ENCODE peak calls at places on chromosomes 1 and 21, in four cellular contexts. C, V, B and O are unnamed samples.

GRCh38 chr1:56113679-56114078 is 465.7 kb downstream of the PLPP3 start:
- DNase-seq in C (no peak), B (no peak), V (no peak), O (no peak)

GRCh38 chr1:1061682-1062363 is 12.3 kb downstream of the RNF223 start:
- DNase-seq in C (no peak), V (no peak), B (no peak), O (no peak)

GRCh38 chr1:6037338-6037762 is 8.3 kb upstream of the KCNAB2 start:
- DNase-seq in C (no peak), B (peak; percentile 73), V (peak; percentile 24), O (no peak)

GRCh38 chr1:89863165-89863835 is 42.5 kb downstream of the LRRC8D start:
- DNase-seq in C (no peak), V (no peak), B (no peak), O (no peak)

GRCh38 chr1:230188826-230189225 is 121.8 kb downstream of the GALNT2 start:
- DNase-seq in B (no peak), C (no peak), V (no peak), O (no peak)

GRCh38 chr1:15260418-15261154 is 13.6 kb downstream of the FHAD1 start:
- DNase-seq in V (peak; percentile 39), B (no peak), C (no peak), O (no peak)

GRCh38 chr1:27397106-27397505 is 4.7 kb downstream of the GPR3 start:
- DNase-seq in C (no peak), B (no peak), V (no peak), O (no peak)

GRCh38 chr1:217134857-217135568 is 411.8 kb upstream of the ESRRG start:
- DNase-seq in B (peak; percentile 29), C (no peak), V (peak; percentile 60), O (peak; percentile 9)

GRCh38 chr1:8343044-8343443 is 25.1 kb downstream of the SLC45A1 start:
- DNase-seq in C (no peak), V (no peak), B (no peak), O (no peak)

GRCh38 chr1:10784998-10785854 is 11.2 kb downstream of the CASZ1 start:
- DNase-seq in B (no peak), C (no peak), V (no peak), O (no peak)

GRCh38 chr1:226125097-226125630 is 61.4 kb downstream of the ACBD3 start:
- DNase-seq in B (peak; percentile 94), V (peak; percentile 92), C (peak; percentile 78), O (peak; percentile 92)

GRCh38 chr1:31750858-31751638 is 13.1 kb downstream of the ADGRB2 start:
- DNase-seq in C (no peak), B (no peak), V (peak; percentile 72), O (no peak)

GRCh38 chr1:38152351-38153082 is 105.9 kb upstream of the POU3F1 start:
- DNase-seq in C (no peak), B (no peak), V (peak; percentile 20), O (no peak)

GRCh38 chr1:212771341-212771740 is 20.2 kb downstream of the NSL1 start:
- DNase-seq in B (no peak), C (no peak), V (no peak), O (no peak)

GRCh38 chr1:232250410-232250809 is 379.5 kb downstream of the SIPA1L2 start:
- DNase-seq in C (no peak), B (no peak), V (no peak), O (no peak)

GRCh38 chr21:44290327-44291077 is 4.8 kb downstream of the AIRE start:
- DNase-seq in C (no peak), B (peak; percentile 29), V (no peak), O (no peak)

GRCh38 chr1:234536756-234537155 is 57.8 kb upstream of the TARBP1 start:
- DNase-seq in B (no peak), C (no peak), V (no peak), O (no peak)

GRCh38 chr21:32007461-32007860 is 134.6 kb downstream of the HUNK start:
- DNase-seq in B (no peak), C (no peak), V (peak; percentile 53), O (no peak)

GRCh38 chr1:20154306-20154831 is 15.2 kb downstream of the PLA2G2F start:
- DNase-seq in C (no peak), V (no peak), B (peak; percentile 14), O (no peak)

GRCh38 chr1:101476541-101476940 is 239.7 kb downstream of the S1PR1 start:
- DNase-seq in V (no peak), C (no peak), B (no peak), O (no peak)

GRCh38 chr1:6111571-6111970 is 65.9 kb downstream of the KCNAB2 start:
- DNase-seq in C (no peak), B (no peak), V (peak; percentile 13), O (no peak)

GRCh38 chr1:226653311-226653921 is 85.7 kb downstream of the ITPKB start:
- DNase-seq in B (no peak), V (no peak), C (no peak), O (no peak)

GRCh38 chr1:6298940-6299465 is 38.1 kb upstream of the GPR153 start:
- DNase-seq in V (no peak), C (no peak), B (no peak), O (no peak)

GRCh38 chr1:94542088-94542671 is 621 bp upstream of the F3 start:
- DNase-seq in V (peak; percentile 39), C (no peak), B (peak; percentile 29), O (no peak)

GRCh38 chr1:14517813-14518180 is 80.7 kb upstream of the KAZN start:
- DNase-seq in B (no peak), C (no peak), V (no peak), O (no peak)

GRCh38 chr1:51421961-51422360 is 91.6 kb upstream of the TTC39A start:
- DNase-seq in C (no peak), B (no peak), V (peak; percentile 71), O (no peak)

GRCh38 chr1:161088587-161089110 is 709 bp downstream of the NECTIN4 start:
- DNase-seq in V (peak; percentile 27), C (no peak), B (no peak), O (no peak)

GRCh38 chr1:245118066-245118465 is 36.7 kb upstream of the KIF26B start:
- DNase-seq in B (no peak), V (no peak), C (no peak), O (no peak)

GRCh38 chr1:152141971-152142584 is 16.9 kb downstream of the RPTN start:
- DNase-seq in C (no peak), B (peak; percentile 64), V (peak; percentile 77), O (peak; percentile 61)

GRCh38 chr21:33026299-33026858 is 644 bp downstream of the OLIG2 start:
- DNase-seq in B (no peak), V (no peak), C (no peak), O (no peak)

GRCh38 chr21:33266050-33266783 is at the start of gene IL10RB:
- DNase-seq in V (peak; percentile 82), B (peak; percentile 80), C (peak; percentile 60), O (peak; percentile 70)

GRCh38 chr1:30719406-30720270 is 3.7 kb downstream of the MATN1 start:
- DNase-seq in B (no peak), C (no peak), V (no peak), O (no peak)

GRCh38 chr1:73947009-73947408 is 251.0 kb downstream of the LRRIQ3 start:
- DNase-seq in B (no peak), V (no peak), C (no peak), O (no peak)

GRCh38 chr1:8817413-8818324 is at the start of gene RERE:
- DNase-seq in B (peak; percentile 97), C (peak; percentile 95), V (peak; percentile 98), O (peak; percentile 99)

GRCh38 chr21:38661296-38662223 is 144.2 kb upstream of the ETS2 start:
- DNase-seq in B (peak; percentile 47), V (peak; percentile 58), C (no peak), O (peak; percentile 34)

GRCh38 chr1:173771536-173771935 is 52.9 kb upstream of the DARS2 start:
- DNase-seq in C (no peak), V (no peak), B (no peak), O (no peak)

GRCh38 chr1:53485478-53486394 is 26.5 kb downstream of the DMRTB1 start:
- DNase-seq in C (peak; percentile 15), V (peak; percentile 93), B (peak; percentile 94), O (peak; percentile 89)

GRCh38 chr1:78095618-78096416 is 50.1 kb downstream of the GIPC2 start:
- DNase-seq in B (no peak), V (peak; percentile 66), C (no peak), O (no peak)